ENCODE peak calls at places on chromosomes 6 and 20, in five cellular contexts. One of them, this sample, is unnamed. For H3K36me3, the result is how much of the 10 kb centered on the place peaks cover.

GRCh38 chr6:82419088-82419720 is 55.6 kb downstream of the TPBG start:
- DNase-seq in mesendoderm: no peak
- DNase-seq in IMR-90: no peak
- DNase-seq in mesenchymal stem cell: no peak
- DNase-seq in H1: no peak
- DNase-seq in this sample: no peak

GRCh38 chr6:129908858-129909257 is 47.7 kb upstream of the TMEM244 start:
- DNase-seq in mesendoderm: no peak
- DNase-seq in IMR-90: no peak
- DNase-seq in mesenchymal stem cell: no peak
- DNase-seq in H1: no peak
- DNase-seq in this sample: no peak

GRCh38 chr6:158284340-158285210 is 27.7 kb upstream of the TULP4 start:
- DNase-seq in mesendoderm: peak
- DNase-seq in IMR-90: peak
- DNase-seq in mesenchymal stem cell: no peak
- DNase-seq in H1: no peak
- DNase-seq in this sample: peak

GRCh38 chr6:170177383-170178265 is 113.3 kb downstream of the DLL1 start:
- DNase-seq in mesendoderm: no peak
- DNase-seq in IMR-90: no peak
- DNase-seq in mesenchymal stem cell: peak
- DNase-seq in H1: peak
- DNase-seq in this sample: no peak

GRCh38 chr6:117266948-117267347 is 1.6 kb downstream of the VGLL2 start:
- DNase-seq in mesendoderm: no peak
- DNase-seq in IMR-90: no peak
- DNase-seq in mesenchymal stem cell: no peak
- DNase-seq in H1: no peak
- DNase-seq in this sample: no peak

GRCh38 chr6:11276911-11277274 is 44.4 kb upstream of the NEDD9 start:
- DNase-seq in mesendoderm: no peak
- DNase-seq in IMR-90: no peak
- DNase-seq in mesenchymal stem cell: peak
- DNase-seq in H1: no peak
- DNase-seq in this sample: no peak

GRCh38 chr6:31680841-31681671 is at the start of gene LY6G5C:
- DNase-seq in mesendoderm: peak
- DNase-seq in IMR-90: peak
- DNase-seq in mesenchymal stem cell: peak
- DNase-seq in H1: peak
- DNase-seq in this sample: peak

GRCh38 chr6:147166360-147166944 is 37.8 kb upstream of the STXBP5 start:
- DNase-seq in mesendoderm: peak
- DNase-seq in IMR-90: peak
- DNase-seq in mesenchymal stem cell: peak
- DNase-seq in H1: no peak
- DNase-seq in this sample: no peak

GRCh38 chr6:97049254-97050004 is 124.9 kb downstream of the KLHL32 start:
- DNase-seq in mesendoderm: peak
- DNase-seq in IMR-90: no peak
- DNase-seq in mesenchymal stem cell: no peak
- DNase-seq in H1: no peak
- DNase-seq in this sample: no peak

GRCh38 chr20:17636523-17637412 is 45.3 kb downstream of the RRBP1 start:
- DNase-seq in mesendoderm: peak
- DNase-seq in IMR-90: no peak
- DNase-seq in mesenchymal stem cell: no peak
- DNase-seq in H1: no peak
- DNase-seq in this sample: peak

GRCh38 chr20:44738779-44739477 is 6.7 kb upstream of the KCNK15 start:
- DNase-seq in mesendoderm: peak
- DNase-seq in IMR-90: peak
- DNase-seq in mesenchymal stem cell: peak
- DNase-seq in H1: peak
- DNase-seq in this sample: peak

GRCh38 chr6:140970485-140970884 is 1162.2 kb upstream of the GJE1 start:
- DNase-seq in mesendoderm: no peak
- DNase-seq in IMR-90: peak
- DNase-seq in mesenchymal stem cell: no peak
- DNase-seq in H1: no peak
- DNase-seq in this sample: no peak

GRCh38 chr20:45905505-45906079 is 6.4 kb downstream of the PLTP start:
- DNase-seq in mesendoderm: peak
- DNase-seq in IMR-90: peak
- DNase-seq in mesenchymal stem cell: no peak
- DNase-seq in H1: no peak
- DNase-seq in this sample: no peak

GRCh38 chr6:90284236-90284744 is 12.4 kb downstream of the BACH2 start:
- DNase-seq in mesendoderm: peak
- DNase-seq in IMR-90: peak
- DNase-seq in mesenchymal stem cell: peak
- DNase-seq in H1: no peak
- DNase-seq in this sample: peak

GRCh38 chr6:11831653-11832052 is 53.0 kb upstream of the ADTRP start:
- DNase-seq in mesendoderm: no peak
- DNase-seq in IMR-90: no peak
- DNase-seq in mesenchymal stem cell: no peak
- DNase-seq in H1: no peak
- DNase-seq in this sample: no peak

GRCh38 chr6:19719691-19720127 is 117.5 kb upstream of the ID4 start:
- DNase-seq in mesendoderm: peak
- DNase-seq in IMR-90: peak
- DNase-seq in mesenchymal stem cell: peak
- DNase-seq in H1: peak
- DNase-seq in this sample: peak

GRCh38 chr20:48945840-48946514 is 24.5 kb downstream of the ARFGEF2 start:
- DNase-seq in mesendoderm: peak
- DNase-seq in IMR-90: peak
- DNase-seq in mesenchymal stem cell: peak
- DNase-seq in H1: no peak
- DNase-seq in this sample: no peak

GRCh38 chr6:21665101-21665435 is 71.5 kb downstream of the SOX4 start:
- DNase-seq in mesendoderm: no peak
- DNase-seq in IMR-90: no peak
- DNase-seq in mesenchymal stem cell: peak
- DNase-seq in H1: no peak
- DNase-seq in this sample: peak

GRCh38 chr6:157574851-157575424 is 193.9 kb downstream of the ZDHHC14 start:
- DNase-seq in mesendoderm: no peak
- DNase-seq in IMR-90: no peak
- DNase-seq in mesenchymal stem cell: no peak
- DNase-seq in H1: no peak
- DNase-seq in this sample: no peak

GRCh38 chr20:48951646-48952045 is 30.1 kb downstream of the ARFGEF2 start:
- DNase-seq in mesendoderm: no peak
- DNase-seq in IMR-90: no peak
- DNase-seq in mesenchymal stem cell: no peak
- DNase-seq in H1: no peak
- DNase-seq in this sample: no peak

GRCh38 chr6:170158296-170159039 is 132.4 kb downstream of the DLL1 start:
- DNase-seq in mesendoderm: no peak
- DNase-seq in IMR-90: no peak
- DNase-seq in mesenchymal stem cell: no peak
- DNase-seq in H1: no peak
- DNase-seq in this sample: no peak

GRCh38 chr6:67811239-67812037 is 823.6 kb upstream of the ADGRB3 start:
- DNase-seq in mesendoderm: no peak
- DNase-seq in IMR-90: no peak
- DNase-seq in mesenchymal stem cell: no peak
- DNase-seq in H1: no peak
- DNase-seq in this sample: no peak
- H2BK15ac ChIP-seq in mesendoderm: no peak
- H2BK15ac ChIP-seq in IMR-90: no peak
- H2BK15ac ChIP-seq in mesenchymal stem cell: no peak
- H2BK15ac ChIP-seq in H1: no peak
- H2BK15ac ChIP-seq in this sample: no peak

GRCh38 chr6:160102956-160103824 is 18.4 kb upstream of the SLC22A1 start:
- DNase-seq in mesendoderm: peak
- DNase-seq in IMR-90: peak
- DNase-seq in mesenchymal stem cell: peak
- DNase-seq in H1: peak
- DNase-seq in this sample: peak

GRCh38 chr6:160102399-160102798 is 19.2 kb upstream of the SLC22A1 start:
- DNase-seq in mesendoderm: no peak
- DNase-seq in IMR-90: no peak
- DNase-seq in mesenchymal stem cell: no peak
- DNase-seq in H1: no peak
- DNase-seq in this sample: no peak

GRCh38 chr6:160104821-160105517 is 16.6 kb upstream of the SLC22A1 start:
- DNase-seq in mesendoderm: no peak
- DNase-seq in IMR-90: no peak
- DNase-seq in mesenchymal stem cell: no peak
- DNase-seq in H1: no peak
- DNase-seq in this sample: no peak

GRCh38 chr6:160103825-160104100 is 17.9 kb upstream of the SLC22A1 start:
- DNase-seq in mesendoderm: no peak
- DNase-seq in IMR-90: no peak
- DNase-seq in mesenchymal stem cell: no peak
- DNase-seq in H1: no peak
- DNase-seq in this sample: no peak

GRCh38 chr6:160101262-160102205 is 20.1 kb upstream of the SLC22A1 start:
- DNase-seq in mesendoderm: peak
- DNase-seq in IMR-90: no peak
- DNase-seq in mesenchymal stem cell: peak
- DNase-seq in H1: no peak
- DNase-seq in this sample: no peak
- H3K36me3 ChIP-seq in mesendoderm: under half
- H3K36me3 ChIP-seq in IMR-90: half or more
- H3K36me3 ChIP-seq in mesenchymal stem cell: half or more
- H3K36me3 ChIP-seq in H1: under half
- H3K36me3 ChIP-seq in this sample: under half

GRCh38 chr20:38433304-38433972 is 1.7 kb downstream of the SNHG17 start:
- DNase-seq in mesendoderm: no peak
- DNase-seq in IMR-90: no peak
- DNase-seq in mesenchymal stem cell: no peak
- DNase-seq in H1: no peak
- DNase-seq in this sample: no peak

GRCh38 chr20:38434770-38435554 is at the start of gene SNHG17:
- DNase-seq in mesendoderm: peak
- DNase-seq in IMR-90: peak
- DNase-seq in mesenchymal stem cell: peak
- DNase-seq in H1: peak
- DNase-seq in this sample: peak

GRCh38 chr20:38434310-38434741 is 802 bp downstream of the SNHG17 start:
- DNase-seq in mesendoderm: peak
- DNase-seq in IMR-90: peak
- DNase-seq in mesenchymal stem cell: peak
- DNase-seq in H1: no peak
- DNase-seq in this sample: no peak

GRCh38 chr20:38437796-38438195 is 2.7 kb upstream of the SNHG17 start:
- DNase-seq in mesendoderm: no peak
- DNase-seq in IMR-90: no peak
- DNase-seq in mesenchymal stem cell: no peak
- DNase-seq in H1: no peak
- DNase-seq in this sample: no peak

GRCh38 chr20:38435555-38435939 is 419 bp upstream of the SNHG17 start:
- DNase-seq in mesendoderm: peak
- DNase-seq in IMR-90: peak
- DNase-seq in mesenchymal stem cell: peak
- DNase-seq in H1: no peak
- DNase-seq in this sample: no peak
- H3K4me3 ChIP-seq in mesendoderm: no peak
- H3K4me3 ChIP-seq in IMR-90: no peak
- H3K4me3 ChIP-seq in mesenchymal stem cell: no peak
- H3K4me3 ChIP-seq in H1: no peak
- H3K4me3 ChIP-seq in this sample: no peak

DNA sequence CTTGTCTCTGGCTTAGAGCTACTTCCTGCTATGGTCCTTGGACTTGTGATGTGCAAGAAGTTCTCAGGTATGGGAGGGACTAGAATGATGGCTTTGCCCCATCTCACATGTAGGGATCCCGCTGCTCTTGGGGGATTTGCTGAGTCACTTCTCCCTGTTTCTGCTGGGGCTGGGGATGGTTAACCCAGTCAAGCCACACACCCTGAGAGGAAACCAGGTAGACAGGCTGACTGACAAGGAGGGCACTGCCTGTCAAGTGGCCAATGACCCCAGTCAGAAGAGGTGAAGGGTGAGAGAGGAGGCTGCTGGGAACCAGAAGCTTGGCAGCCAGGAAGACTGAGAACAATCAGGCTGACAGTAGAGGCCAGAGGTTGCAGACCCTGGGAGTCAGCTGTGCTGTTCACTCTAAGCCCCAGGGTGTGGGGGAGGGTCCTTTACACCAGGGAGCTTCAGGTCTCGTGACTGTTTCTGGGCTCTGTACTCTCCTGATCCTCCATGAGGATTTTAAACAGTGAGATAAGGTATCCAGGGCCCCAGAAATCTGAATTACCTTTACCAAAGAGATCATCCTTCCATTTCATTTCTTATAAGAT is 34.6 kb downstream of the HLA-F start:
- DNase-seq in mesendoderm: peak
- DNase-seq in IMR-90: no peak
- DNase-seq in mesenchymal stem cell: no peak
- DNase-seq in H1: no peak
- DNase-seq in this sample: no peak
- H2BK15ac ChIP-seq in mesendoderm: no peak
- H2BK15ac ChIP-seq in IMR-90: no peak
- H2BK15ac ChIP-seq in mesenchymal stem cell: no peak
- H2BK15ac ChIP-seq in H1: peak
- H2BK15ac ChIP-seq in this sample: no peak

This sample was measured in neuronal stem cell.